ENCODE peak calls at places on chromosomes 2 and 18, in eight cellular contexts. One of them, this sample, is unnamed.
A peak's percentile ranks its signal among the peaks of the same experiment; 100 is the strongest.

GRCh38 chr2:178088774-178089173 is 16.2 kb upstream of the PDE11A start:
- DNase-seq in T1000: no peak
- DNase-seq in iris pigment epithelial cell: no peak
- DNase-seq in activated CD4-positive, CD25-positive, alpha-beta regulatory T cell treated with anti-CD3 and anti-CD28 coated beads, Interleukin-2, amount 50 U/mL, for 72 hours: no peak
- DNase-seq in activated CD4-positive, alpha-beta T cell treated with anti-CD3 and anti-CD28 coated beads, Interleukin-2, amount 50 U/mL, for 1 hour: no peak
- DNase-seq in esophagus squamous epithelium: no peak
- DNase-seq in osteocyte: no peak
- DNase-seq in cardiac septum: no peak
- DNase-seq in this sample: no peak

GRCh38 chr2:194745532-194746146 is 911.4 kb upstream of the SLC39A10 start:
- DNase-seq in T1000: no peak
- DNase-seq in iris pigment epithelial cell: no peak
- DNase-seq in activated CD4-positive, CD25-positive, alpha-beta regulatory T cell treated with anti-CD3 and anti-CD28 coated beads, Interleukin-2, amount 50 U/mL, for 72 hours: no peak
- DNase-seq in activated CD4-positive, alpha-beta T cell treated with anti-CD3 and anti-CD28 coated beads, Interleukin-2, amount 50 U/mL, for 1 hour: no peak
- DNase-seq in esophagus squamous epithelium: no peak
- DNase-seq in osteocyte: no peak
- DNase-seq in cardiac septum: no peak
- DNase-seq in this sample: no peak

GRCh38 chr2:105640241-105640640 is 104.5 kb upstream of the NCK2 start:
- DNase-seq in T1000: no peak
- DNase-seq in iris pigment epithelial cell: no peak
- DNase-seq in activated CD4-positive, CD25-positive, alpha-beta regulatory T cell treated with anti-CD3 and anti-CD28 coated beads, Interleukin-2, amount 50 U/mL, for 72 hours: no peak
- DNase-seq in activated CD4-positive, alpha-beta T cell treated with anti-CD3 and anti-CD28 coated beads, Interleukin-2, amount 50 U/mL, for 1 hour: no peak
- DNase-seq in esophagus squamous epithelium: no peak
- DNase-seq in osteocyte: no peak
- DNase-seq in cardiac septum: no peak
- DNase-seq in this sample: no peak

GRCh38 chr18:58603365-58604067 is 25.4 kb downstream of the ALPK2 start:
- DNase-seq in T1000: no peak
- DNase-seq in iris pigment epithelial cell: peak; percentile 43
- DNase-seq in activated CD4-positive, CD25-positive, alpha-beta regulatory T cell treated with anti-CD3 and anti-CD28 coated beads, Interleukin-2, amount 50 U/mL, for 72 hours: no peak
- DNase-seq in activated CD4-positive, alpha-beta T cell treated with anti-CD3 and anti-CD28 coated beads, Interleukin-2, amount 50 U/mL, for 1 hour: no peak
- DNase-seq in esophagus squamous epithelium: no peak
- DNase-seq in osteocyte: no peak
- DNase-seq in cardiac septum: no peak
- DNase-seq in this sample: no peak

GRCh38 chr2:47512581-47513083 is 109.7 kb downstream of the MSH2 start:
- DNase-seq in T1000: no peak
- DNase-seq in iris pigment epithelial cell: peak; percentile 53
- DNase-seq in activated CD4-positive, CD25-positive, alpha-beta regulatory T cell treated with anti-CD3 and anti-CD28 coated beads, Interleukin-2, amount 50 U/mL, for 72 hours: no peak
- DNase-seq in activated CD4-positive, alpha-beta T cell treated with anti-CD3 and anti-CD28 coated beads, Interleukin-2, amount 50 U/mL, for 1 hour: no peak
- DNase-seq in esophagus squamous epithelium: no peak
- DNase-seq in osteocyte: no peak
- DNase-seq in cardiac septum: no peak
- DNase-seq in this sample: no peak

GRCh38 chr2:111209045-111209514 is 88.4 kb downstream of the BCL2L11 start:
- DNase-seq in T1000: no peak
- DNase-seq in iris pigment epithelial cell: peak; percentile 93
- DNase-seq in activated CD4-positive, CD25-positive, alpha-beta regulatory T cell treated with anti-CD3 and anti-CD28 coated beads, Interleukin-2, amount 50 U/mL, for 72 hours: no peak
- DNase-seq in activated CD4-positive, alpha-beta T cell treated with anti-CD3 and anti-CD28 coated beads, Interleukin-2, amount 50 U/mL, for 1 hour: no peak
- DNase-seq in esophagus squamous epithelium: no peak
- DNase-seq in osteocyte: no peak
- DNase-seq in cardiac septum: no peak
- DNase-seq in this sample: no peak

GRCh38 chr2:147665035-147665434 is 179.8 kb upstream of the ACVR2A start:
- DNase-seq in T1000: no peak
- DNase-seq in iris pigment epithelial cell: no peak
- DNase-seq in activated CD4-positive, CD25-positive, alpha-beta regulatory T cell treated with anti-CD3 and anti-CD28 coated beads, Interleukin-2, amount 50 U/mL, for 72 hours: no peak
- DNase-seq in activated CD4-positive, alpha-beta T cell treated with anti-CD3 and anti-CD28 coated beads, Interleukin-2, amount 50 U/mL, for 1 hour: no peak
- DNase-seq in esophagus squamous epithelium: no peak
- DNase-seq in osteocyte: no peak
- DNase-seq in cardiac septum: no peak
- DNase-seq in this sample: no peak

GRCh38 chr18:21448301-21448700 is 152.2 kb downstream of the ESCO1 start:
- DNase-seq in T1000: no peak
- DNase-seq in iris pigment epithelial cell: peak; percentile 6
- DNase-seq in activated CD4-positive, CD25-positive, alpha-beta regulatory T cell treated with anti-CD3 and anti-CD28 coated beads, Interleukin-2, amount 50 U/mL, for 72 hours: no peak
- DNase-seq in activated CD4-positive, alpha-beta T cell treated with anti-CD3 and anti-CD28 coated beads, Interleukin-2, amount 50 U/mL, for 1 hour: no peak
- DNase-seq in esophagus squamous epithelium: no peak
- DNase-seq in osteocyte: no peak
- DNase-seq in cardiac septum: no peak
- DNase-seq in this sample: no peak

GRCh38 chr18:37564796-37565137 is 831 bp downstream of the CELF4 start:
- DNase-seq in T1000: no peak
- DNase-seq in iris pigment epithelial cell: peak; percentile 39
- DNase-seq in activated CD4-positive, CD25-positive, alpha-beta regulatory T cell treated with anti-CD3 and anti-CD28 coated beads, Interleukin-2, amount 50 U/mL, for 72 hours: no peak
- DNase-seq in activated CD4-positive, alpha-beta T cell treated with anti-CD3 and anti-CD28 coated beads, Interleukin-2, amount 50 U/mL, for 1 hour: no peak
- DNase-seq in esophagus squamous epithelium: no peak
- DNase-seq in osteocyte: no peak
- DNase-seq in cardiac septum: no peak
- DNase-seq in this sample: no peak

GRCh38 chr2:74831693-74832530 is 2.0 kb upstream of the HK2 start:
- DNase-seq in T1000: peak; percentile 31
- DNase-seq in iris pigment epithelial cell: peak; percentile 43
- DNase-seq in activated CD4-positive, CD25-positive, alpha-beta regulatory T cell treated with anti-CD3 and anti-CD28 coated beads, Interleukin-2, amount 50 U/mL, for 72 hours: no peak
- DNase-seq in activated CD4-positive, alpha-beta T cell treated with anti-CD3 and anti-CD28 coated beads, Interleukin-2, amount 50 U/mL, for 1 hour: no peak
- DNase-seq in esophagus squamous epithelium: no peak
- DNase-seq in osteocyte: no peak
- DNase-seq in cardiac septum: no peak
- DNase-seq in this sample: no peak

GRCh38 chr2:174024524-174025270 is 59.5 kb upstream of the SP3 start:
- DNase-seq in T1000: no peak
- DNase-seq in iris pigment epithelial cell: peak; percentile 74
- DNase-seq in activated CD4-positive, CD25-positive, alpha-beta regulatory T cell treated with anti-CD3 and anti-CD28 coated beads, Interleukin-2, amount 50 U/mL, for 72 hours: no peak
- DNase-seq in activated CD4-positive, alpha-beta T cell treated with anti-CD3 and anti-CD28 coated beads, Interleukin-2, amount 50 U/mL, for 1 hour: no peak
- DNase-seq in esophagus squamous epithelium: no peak
- DNase-seq in osteocyte: no peak
- DNase-seq in cardiac septum: no peak
- DNase-seq in this sample: peak; percentile 88

GRCh38 chr18:13376298-13376840 is 157.8 kb downstream of the LDLRAD4 start:
- DNase-seq in T1000: no peak
- DNase-seq in iris pigment epithelial cell: no peak
- DNase-seq in activated CD4-positive, CD25-positive, alpha-beta regulatory T cell treated with anti-CD3 and anti-CD28 coated beads, Interleukin-2, amount 50 U/mL, for 72 hours: peak; percentile 57
- DNase-seq in activated CD4-positive, alpha-beta T cell treated with anti-CD3 and anti-CD28 coated beads, Interleukin-2, amount 50 U/mL, for 1 hour: peak; percentile 54
- DNase-seq in esophagus squamous epithelium: no peak
- DNase-seq in osteocyte: no peak
- DNase-seq in cardiac septum: peak; percentile 65
- DNase-seq in this sample: peak; percentile 60

GRCh38 chr2:38619458-38620164 is 16.9 kb upstream of the HNRNPLL start:
- DNase-seq in T1000: no peak
- DNase-seq in iris pigment epithelial cell: peak; percentile 54
- DNase-seq in activated CD4-positive, CD25-positive, alpha-beta regulatory T cell treated with anti-CD3 and anti-CD28 coated beads, Interleukin-2, amount 50 U/mL, for 72 hours: no peak
- DNase-seq in activated CD4-positive, alpha-beta T cell treated with anti-CD3 and anti-CD28 coated beads, Interleukin-2, amount 50 U/mL, for 1 hour: no peak
- DNase-seq in esophagus squamous epithelium: no peak
- DNase-seq in osteocyte: no peak
- DNase-seq in cardiac septum: no peak
- DNase-seq in this sample: no peak

GRCh38 chr2:240520143-240520973 is 37.4 kb downstream of the ANKMY1 start:
- DNase-seq in T1000: no peak
- DNase-seq in iris pigment epithelial cell: peak; percentile 12
- DNase-seq in activated CD4-positive, CD25-positive, alpha-beta regulatory T cell treated with anti-CD3 and anti-CD28 coated beads, Interleukin-2, amount 50 U/mL, for 72 hours: no peak
- DNase-seq in activated CD4-positive, alpha-beta T cell treated with anti-CD3 and anti-CD28 coated beads, Interleukin-2, amount 50 U/mL, for 1 hour: no peak
- DNase-seq in esophagus squamous epithelium: no peak
- DNase-seq in osteocyte: peak; percentile 83
- DNase-seq in cardiac septum: no peak
- DNase-seq in this sample: peak; percentile 54

GRCh38 chr2:69304685-69305084 is 82.3 kb downstream of the GFPT1 start:
- DNase-seq in T1000: no peak
- DNase-seq in iris pigment epithelial cell: no peak
- DNase-seq in activated CD4-positive, CD25-positive, alpha-beta regulatory T cell treated with anti-CD3 and anti-CD28 coated beads, Interleukin-2, amount 50 U/mL, for 72 hours: no peak
- DNase-seq in activated CD4-positive, alpha-beta T cell treated with anti-CD3 and anti-CD28 coated beads, Interleukin-2, amount 50 U/mL, for 1 hour: no peak
- DNase-seq in esophagus squamous epithelium: no peak
- DNase-seq in osteocyte: no peak
- DNase-seq in cardiac septum: no peak
- DNase-seq in this sample: no peak

GRCh38 chr18:55779711-55780590 is 192.0 kb upstream of the TCF4 start:
- DNase-seq in T1000: no peak
- DNase-seq in iris pigment epithelial cell: no peak
- DNase-seq in activated CD4-positive, CD25-positive, alpha-beta regulatory T cell treated with anti-CD3 and anti-CD28 coated beads, Interleukin-2, amount 50 U/mL, for 72 hours: no peak
- DNase-seq in activated CD4-positive, alpha-beta T cell treated with anti-CD3 and anti-CD28 coated beads, Interleukin-2, amount 50 U/mL, for 1 hour: no peak
- DNase-seq in esophagus squamous epithelium: no peak
- DNase-seq in osteocyte: no peak
- DNase-seq in cardiac septum: no peak
- DNase-seq in this sample: peak; percentile 61

GRCh38 chr2:12126325-12126724 is 379.9 kb downstream of the LPIN1 start:
- DNase-seq in T1000: no peak
- DNase-seq in iris pigment epithelial cell: no peak
- DNase-seq in activated CD4-positive, CD25-positive, alpha-beta regulatory T cell treated with anti-CD3 and anti-CD28 coated beads, Interleukin-2, amount 50 U/mL, for 72 hours: no peak
- DNase-seq in activated CD4-positive, alpha-beta T cell treated with anti-CD3 and anti-CD28 coated beads, Interleukin-2, amount 50 U/mL, for 1 hour: no peak
- DNase-seq in esophagus squamous epithelium: no peak
- DNase-seq in osteocyte: no peak
- DNase-seq in cardiac septum: no peak
- DNase-seq in this sample: no peak

GRCh38 chr2:65300772-65301711 is 73.4 kb downstream of the ACTR2 start:
- DNase-seq in T1000: peak; percentile 43
- DNase-seq in iris pigment epithelial cell: peak; percentile 79
- DNase-seq in activated CD4-positive, CD25-positive, alpha-beta regulatory T cell treated with anti-CD3 and anti-CD28 coated beads, Interleukin-2, amount 50 U/mL, for 72 hours: peak; percentile 63
- DNase-seq in activated CD4-positive, alpha-beta T cell treated with anti-CD3 and anti-CD28 coated beads, Interleukin-2, amount 50 U/mL, for 1 hour: peak; percentile 61
- DNase-seq in esophagus squamous epithelium: no peak
- DNase-seq in osteocyte: peak; percentile 90
- DNase-seq in cardiac septum: no peak
- DNase-seq in this sample: no peak

GRCh38 chr2:118856978-118857676 is 9.7 kb upstream of the EN1 start:
- DNase-seq in T1000: no peak
- DNase-seq in iris pigment epithelial cell: no peak
- DNase-seq in activated CD4-positive, CD25-positive, alpha-beta regulatory T cell treated with anti-CD3 and anti-CD28 coated beads, Interleukin-2, amount 50 U/mL, for 72 hours: no peak
- DNase-seq in activated CD4-positive, alpha-beta T cell treated with anti-CD3 and anti-CD28 coated beads, Interleukin-2, amount 50 U/mL, for 1 hour: no peak
- DNase-seq in esophagus squamous epithelium: no peak
- DNase-seq in osteocyte: no peak
- DNase-seq in cardiac septum: peak; percentile 74
- DNase-seq in this sample: no peak

GRCh38 chr2:217248312-217248935 is 388.6 kb upstream of the TNP1 start:
- DNase-seq in T1000: no peak
- DNase-seq in iris pigment epithelial cell: peak; percentile 46
- DNase-seq in activated CD4-positive, CD25-positive, alpha-beta regulatory T cell treated with anti-CD3 and anti-CD28 coated beads, Interleukin-2, amount 50 U/mL, for 72 hours: no peak
- DNase-seq in activated CD4-positive, alpha-beta T cell treated with anti-CD3 and anti-CD28 coated beads, Interleukin-2, amount 50 U/mL, for 1 hour: no peak
- DNase-seq in esophagus squamous epithelium: no peak
- DNase-seq in osteocyte: peak; percentile 87
- DNase-seq in cardiac septum: peak; percentile 81
- DNase-seq in this sample: peak; percentile 66

GRCh38 chr18:42614619-42615293 is 500.7 kb downstream of the RIT2 start:
- DNase-seq in T1000: no peak
- DNase-seq in iris pigment epithelial cell: peak; percentile 1
- DNase-seq in activated CD4-positive, CD25-positive, alpha-beta regulatory T cell treated with anti-CD3 and anti-CD28 coated beads, Interleukin-2, amount 50 U/mL, for 72 hours: no peak
- DNase-seq in activated CD4-positive, alpha-beta T cell treated with anti-CD3 and anti-CD28 coated beads, Interleukin-2, amount 50 U/mL, for 1 hour: no peak
- DNase-seq in esophagus squamous epithelium: no peak
- DNase-seq in osteocyte: no peak
- DNase-seq in cardiac septum: no peak
- DNase-seq in this sample: no peak

GRCh38 chr2:151042938-151043337 is 218.7 kb downstream of the RBM43 start:
- DNase-seq in T1000: no peak
- DNase-seq in iris pigment epithelial cell: no peak
- DNase-seq in activated CD4-positive, CD25-positive, alpha-beta regulatory T cell treated with anti-CD3 and anti-CD28 coated beads, Interleukin-2, amount 50 U/mL, for 72 hours: no peak
- DNase-seq in activated CD4-positive, alpha-beta T cell treated with anti-CD3 and anti-CD28 coated beads, Interleukin-2, amount 50 U/mL, for 1 hour: no peak
- DNase-seq in esophagus squamous epithelium: no peak
- DNase-seq in osteocyte: no peak
- DNase-seq in cardiac septum: no peak
- DNase-seq in this sample: no peak

GRCh38 chr2:145845207-145845894 is 1325.4 kb upstream of the ZEB2 start:
- DNase-seq in T1000: no peak
- DNase-seq in iris pigment epithelial cell: peak; percentile 45
- DNase-seq in activated CD4-positive, CD25-positive, alpha-beta regulatory T cell treated with anti-CD3 and anti-CD28 coated beads, Interleukin-2, amount 50 U/mL, for 72 hours: no peak
- DNase-seq in activated CD4-positive, alpha-beta T cell treated with anti-CD3 and anti-CD28 coated beads, Interleukin-2, amount 50 U/mL, for 1 hour: no peak
- DNase-seq in esophagus squamous epithelium: no peak
- DNase-seq in osteocyte: no peak
- DNase-seq in cardiac septum: no peak
- DNase-seq in this sample: no peak

GRCh38 chr2:97935719-97936161 is 60.0 kb downstream of the TMEM131 start:
- DNase-seq in T1000: no peak
- DNase-seq in iris pigment epithelial cell: peak; percentile 78
- DNase-seq in activated CD4-positive, CD25-positive, alpha-beta regulatory T cell treated with anti-CD3 and anti-CD28 coated beads, Interleukin-2, amount 50 U/mL, for 72 hours: no peak
- DNase-seq in activated CD4-positive, alpha-beta T cell treated with anti-CD3 and anti-CD28 coated beads, Interleukin-2, amount 50 U/mL, for 1 hour: no peak
- DNase-seq in esophagus squamous epithelium: no peak
- DNase-seq in osteocyte: no peak
- DNase-seq in cardiac septum: no peak
- DNase-seq in this sample: no peak

GRCh38 chr2:227058888-227059399 is 105.1 kb downstream of the COL4A4 start:
- DNase-seq in T1000: no peak
- DNase-seq in iris pigment epithelial cell: no peak
- DNase-seq in activated CD4-positive, CD25-positive, alpha-beta regulatory T cell treated with anti-CD3 and anti-CD28 coated beads, Interleukin-2, amount 50 U/mL, for 72 hours: no peak
- DNase-seq in activated CD4-positive, alpha-beta T cell treated with anti-CD3 and anti-CD28 coated beads, Interleukin-2, amount 50 U/mL, for 1 hour: no peak
- DNase-seq in esophagus squamous epithelium: no peak
- DNase-seq in osteocyte: no peak
- DNase-seq in cardiac septum: no peak
- DNase-seq in this sample: no peak

GRCh38 chr2:45261746-45262145 is 252.5 kb upstream of the SIX2 start:
- DNase-seq in T1000: no peak
- DNase-seq in iris pigment epithelial cell: no peak
- DNase-seq in activated CD4-positive, CD25-positive, alpha-beta regulatory T cell treated with anti-CD3 and anti-CD28 coated beads, Interleukin-2, amount 50 U/mL, for 72 hours: no peak
- DNase-seq in activated CD4-positive, alpha-beta T cell treated with anti-CD3 and anti-CD28 coated beads, Interleukin-2, amount 50 U/mL, for 1 hour: no peak
- DNase-seq in esophagus squamous epithelium: no peak
- DNase-seq in osteocyte: no peak
- DNase-seq in cardiac septum: no peak
- DNase-seq in this sample: no peak

GRCh38 chr2:47520825-47521665 is 118.1 kb downstream of the MSH2 start:
- DNase-seq in T1000: no peak
- DNase-seq in iris pigment epithelial cell: peak; percentile 64
- DNase-seq in activated CD4-positive, CD25-positive, alpha-beta regulatory T cell treated with anti-CD3 and anti-CD28 coated beads, Interleukin-2, amount 50 U/mL, for 72 hours: peak; percentile 75
- DNase-seq in activated CD4-positive, alpha-beta T cell treated with anti-CD3 and anti-CD28 coated beads, Interleukin-2, amount 50 U/mL, for 1 hour: peak; percentile 67
- DNase-seq in esophagus squamous epithelium: peak; percentile 33
- DNase-seq in osteocyte: no peak
- DNase-seq in cardiac septum: peak; percentile 84
- DNase-seq in this sample: no peak

GRCh38 chr18:59669872-59670657 is 27.2 kb downstream of the CCBE1 start:
- DNase-seq in T1000: no peak
- DNase-seq in iris pigment epithelial cell: peak; percentile 81
- DNase-seq in activated CD4-positive, CD25-positive, alpha-beta regulatory T cell treated with anti-CD3 and anti-CD28 coated beads, Interleukin-2, amount 50 U/mL, for 72 hours: no peak
- DNase-seq in activated CD4-positive, alpha-beta T cell treated with anti-CD3 and anti-CD28 coated beads, Interleukin-2, amount 50 U/mL, for 1 hour: no peak
- DNase-seq in esophagus squamous epithelium: no peak
- DNase-seq in osteocyte: no peak
- DNase-seq in cardiac septum: no peak
- DNase-seq in this sample: no peak

This sample was measured in suprapubic skin.